ENCODE peak calls at places on chromosomes 3 and 15, in four cellular contexts. Z is mesenchymal stem cell, V is A549, R is HL-60. N is an unnamed sample.

GRCh38 chr3:140204271-140204984 is 269.4 kb downstream of the CLSTN2 start:
- DNase-seq in Z (no peak), V (no peak), R (no peak), N (no peak)

GRCh38 chr3:122609798-122610559 is 32.5 kb downstream of the PARP15 start:
- DNase-seq in Z (peak), V (peak), R (no peak), N (peak)

GRCh38 chr15:67066041-67067021 is 929 bp downstream of the SMAD3 start:
- DNase-seq in Z (no peak), V (no peak), R (no peak), N (no peak)

GRCh38 chr15:93974804-93975481 is 256.4 kb upstream of the MCTP2 start:
- DNase-seq in Z (no peak), V (peak), R (no peak), N (peak)

GRCh38 chr3:284316-284715 is 87.8 kb downstream of the CHL1 start:
- DNase-seq in Z (no peak), V (no peak), R (no peak), N (no peak)

GRCh38 chr3:46701211-46701939 is at the start of gene TMIE:
- DNase-seq in Z (no peak), V (no peak), R (no peak), N (no peak)

GRCh38 chr3:73727117-73727802 is 102.5 kb upstream of the PDZRN3 start:
- DNase-seq in Z (peak), V (no peak), R (no peak), N (no peak)

GRCh38 chr3:156264771-156265170 is 144.4 kb downstream of the KCNAB1 start:
- DNase-seq in Z (no peak), V (no peak), R (no peak), N (no peak)

GRCh38 chr3:33991673-33992072 is 193.2 kb downstream of the PDCD6IP start:
- DNase-seq in Z (no peak), V (no peak), R (no peak), N (no peak)

GRCh38 chr3:42749753-42750231 is 23.3 kb downstream of the CCDC13 start:
- DNase-seq in Z (no peak), V (no peak), R (peak), N (no peak)

GRCh38 chr3:101195951-101196713 is 124.2 kb downstream of the IMPG2 start:
- DNase-seq in Z (peak), V (peak), R (no peak), N (peak)

GRCh38 chr15:90178468-90179435 is 22.4 kb upstream of the SEMA4B start:
- DNase-seq in Z (no peak), V (no peak), R (peak), N (no peak)

GRCh38 chr15:49908571-49909295 is 210.3 kb downstream of the ATP8B4 start:
- DNase-seq in Z (no peak), V (no peak), R (no peak), N (no peak)

GRCh38 chr3:132735589-132735988 is 13.4 kb upstream of the NPHP3 start:
- DNase-seq in Z (no peak), V (no peak), R (no peak), N (no peak)

GRCh38 chr3:18237251-18238005 is 187.7 kb downstream of the SATB1 start:
- DNase-seq in Z (peak), V (no peak), R (no peak), N (peak)

GRCh38 chr3:14146381-14147062 is 21.7 kb downstream of the TMEM43 start:
- DNase-seq in Z (no peak), V (no peak), R (no peak), N (no peak)

GRCh38 chr3:150784747-150785125 is 21.8 kb upstream of the SIAH2 start:
- DNase-seq in Z (no peak), V (no peak), R (no peak), N (no peak)

GRCh38 chr3:127678611-127679533 is 6.1 kb downstream of the ABTB1 start:
- DNase-seq in Z (no peak), V (no peak), R (peak), N (no peak)

GRCh38 chr15:63436872-63437375 is 55.3 kb upstream of the CA12 start:
- DNase-seq in Z (peak), V (peak), R (peak), N (peak)

GRCh38 chr15:79168922-79169322 is 78.3 kb upstream of the RASGRF1 start:
- DNase-seq in Z (peak), V (peak), R (no peak), N (peak)

GRCh38 chr3:38250198-38250597 is 15.4 kb upstream of the SLC22A13 start:
- DNase-seq in Z (no peak), V (no peak), R (no peak), N (no peak)

GRCh38 chr3:167913218-167913902 is 177.8 kb downstream of the SERPINI1 start:
- DNase-seq in Z (peak), V (peak), R (peak), N (no peak)

GRCh38 chr3:56154297-56154696 is 314.0 kb downstream of the ERC2 start:
- DNase-seq in Z (peak), V (peak), R (no peak), N (no peak)

GRCh38 chr15:48570838-48571237 is 74.7 kb downstream of the FBN1 start:
- DNase-seq in Z (no peak), V (no peak), R (no peak), N (no peak)
- H3K27ac ChIP-seq in Z (no peak), V (no peak), R (no peak), N (no peak)

GRCh38 chr15:80898040-80898439 is 91.6 kb downstream of the MESD start:
- DNase-seq in Z (no peak), V (no peak), R (no peak), N (no peak)

GRCh38 chr15:80906159-80906775 is 83.4 kb downstream of the MESD start:
- DNase-seq in Z (no peak), V (peak), R (no peak), N (peak)

GRCh38 chr15:80904941-80905532 is 84.6 kb downstream of the MESD start:
- DNase-seq in Z (peak), V (no peak), R (no peak), N (no peak)

DNA sequence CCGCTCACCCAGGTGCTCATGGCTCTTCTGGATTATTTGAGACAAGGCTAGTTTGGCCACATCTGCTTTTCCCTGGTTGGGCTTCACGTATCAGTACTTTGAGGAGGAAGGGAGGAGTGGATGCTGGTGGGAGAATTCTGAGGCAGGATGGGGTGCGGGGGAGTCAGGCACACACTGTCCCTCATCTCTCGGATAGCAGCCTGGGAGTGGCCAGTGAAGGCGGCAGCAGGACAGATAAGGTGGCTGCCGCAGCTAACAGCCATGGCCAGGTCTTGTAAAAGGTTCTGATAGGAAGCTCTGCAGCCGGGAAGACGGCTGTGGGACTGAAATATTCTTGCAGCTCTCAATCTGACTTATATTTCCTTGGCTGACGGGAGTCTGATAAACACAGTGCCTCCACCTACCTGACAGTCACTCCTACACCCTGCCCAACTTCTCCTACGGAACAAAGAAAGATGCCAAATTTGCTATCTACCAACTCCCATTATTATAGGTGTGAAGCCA is 87.3 kb downstream of the MESD start:
- DNase-seq in Z (no peak), V (no peak), R (no peak), N (no peak)
- H3K27ac ChIP-seq in Z (no peak), V (no peak), R (no peak), N (no peak)

GRCh38 chr15:77247116-77247515 is 172.8 kb downstream of the PEAK1 start:
- DNase-seq in Z (no peak), V (no peak), R (no peak), N (no peak)

GRCh38 chr15:77255385-77255784 is 164.5 kb downstream of the PEAK1 start:
- DNase-seq in Z (no peak), V (no peak), R (no peak), N (no peak)

GRCh38 chr15:77251662-77252061 is 168.2 kb downstream of the PEAK1 start:
- DNase-seq in Z (peak), V (no peak), R (no peak), N (no peak)
- H3K27ac ChIP-seq in Z (no peak), V (no peak), R (no peak), N (no peak)

GRCh38 chr15:60840703-60841411 is 361.9 kb upstream of the ICE2 start:
- DNase-seq in Z (no peak), V (no peak), R (no peak), N (no peak)

GRCh38 chr15:60842694-60843093 is 363.8 kb upstream of the ICE2 start:
- DNase-seq in Z (no peak), V (no peak), R (no peak), N (no peak)

GRCh38 chr15:60844010-60844409 is 365.1 kb upstream of the ICE2 start:
- DNase-seq in Z (no peak), V (no peak), R (no peak), N (no peak)

GRCh38 chr15:60843482-60843881 is 364.5 kb upstream of the ICE2 start:
- DNase-seq in Z (no peak), V (no peak), R (no peak), N (no peak)

GRCh38 chr15:60844431-60845174 is 365.7 kb upstream of the ICE2 start:
- DNase-seq in Z (no peak), V (no peak), R (no peak), N (no peak)
- H3K27ac ChIP-seq in Z (no peak), V (no peak), R (no peak), N (no peak)

DNA sequence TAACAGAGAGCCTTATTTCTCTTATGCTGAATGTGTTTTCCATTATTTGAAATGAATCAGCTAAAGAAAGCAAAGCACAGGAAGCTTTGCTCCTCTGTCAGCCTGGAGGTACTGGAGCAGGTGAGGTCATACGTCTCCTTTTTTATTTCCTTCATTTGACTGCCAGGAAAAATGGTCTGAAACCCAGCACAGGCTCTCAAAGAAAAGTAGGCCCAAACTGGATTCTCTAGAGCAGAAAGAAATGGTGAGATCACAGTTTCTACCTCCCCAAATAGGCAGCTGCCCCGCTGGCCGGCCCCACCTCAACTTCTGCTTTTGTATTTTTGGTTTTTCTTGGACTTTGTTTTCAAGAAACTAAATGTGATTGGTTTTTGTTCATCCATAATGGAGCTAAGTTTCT is 95.1 kb downstream of the RPL39L start:
- DNase-seq in Z (no peak), V (no peak), R (peak), N (no peak)
- H3K27ac ChIP-seq in Z (no peak), V (no peak), R (peak), N (peak)

GRCh38 chr3:196268270-196269163 is 19.0 kb downstream of the PCYT1A start:
- DNase-seq in Z (peak), V (peak), R (peak), N (peak)
- H3K27ac ChIP-seq in Z (peak), V (peak), R (no peak), N (peak)

GRCh38 chr3:12956316-12956660 is 114.9 kb upstream of the RPL32 start:
- DNase-seq in Z (no peak), V (no peak), R (no peak), N (no peak)

GRCh38 chr3:12955651-12956315 is 114.4 kb upstream of the RPL32 start:
- DNase-seq in Z (no peak), V (no peak), R (no peak), N (no peak)

GRCh38 chr3:12954180-12954579 is 112.8 kb upstream of the RPL32 start:
- DNase-seq in Z (no peak), V (no peak), R (no peak), N (no peak)

GRCh38 chr3:12953201-12953712 is 111.9 kb upstream of the RPL32 start:
- DNase-seq in Z (no peak), V (no peak), R (no peak), N (no peak)

GRCh38 chr3:12954891-12955650 is 113.7 kb upstream of the RPL32 start:
- DNase-seq in Z (peak), V (no peak), R (peak), N (no peak)
- H3K27ac ChIP-seq in Z (no peak), V (no peak), R (peak), N (no peak)

DNA sequence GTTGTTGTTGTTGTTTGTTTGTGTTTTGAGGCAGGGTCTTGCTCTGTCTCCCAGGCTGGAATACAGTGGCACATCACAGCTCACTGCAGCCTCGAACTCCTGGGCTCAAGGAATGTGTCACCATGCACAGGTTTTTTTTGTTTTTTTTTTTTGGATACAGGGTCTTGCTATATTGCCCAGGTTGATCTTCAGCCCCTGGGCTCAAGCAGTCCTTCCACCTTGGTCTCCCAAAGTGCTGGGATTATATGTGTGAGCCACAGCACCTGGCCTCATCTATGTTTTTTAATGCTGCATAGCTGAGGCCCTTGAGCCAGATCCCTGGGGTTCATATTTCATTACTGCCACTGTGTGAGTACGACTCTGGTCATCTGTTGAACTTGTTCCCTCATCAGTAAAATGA is 352.6 kb downstream of the FEZF2 start:
- DNase-seq in Z (no peak), V (no peak), R (no peak), N (no peak)
- H3K27ac ChIP-seq in Z (no peak), V (no peak), R (no peak), N (no peak)